ENCODE peak calls at places on chromosomes 11 and 22, in eight cellular contexts. O, H, S, F, B, L, V and W are unnamed samples.

GRCh38 chr11:77046060-77046501 is 11.9 kb downstream of the B3GNT6 start:
- DNase-seq in O (peak), H (peak), S (no peak), F (peak), B (peak), L (peak), V (no peak), W (no peak)

GRCh38 chr11:7639643-7640025 is 33.7 kb downstream of the CYB5R2 start:
- DNase-seq in O (peak), H (no peak), S (no peak), F (no peak), B (peak), L (no peak), V (no peak), W (no peak)

GRCh38 chr22:31272522-31273446 is 19.5 kb downstream of the PIK3IP1 start:
- DNase-seq in O (peak), H (peak), S (peak), F (peak), B (peak), L (peak), V (peak), W (no peak)

GRCh38 chr11:130160460-130161090 is 993 bp downstream of the ST14 start:
- DNase-seq in O (no peak), H (no peak), S (no peak), F (no peak), B (peak), L (no peak), V (no peak), W (no peak)

GRCh38 chr11:118928108-118928869 is 2.6 kb upstream of the BCL9L start:
- DNase-seq in O (peak), H (peak), S (peak), F (peak), B (peak), L (peak), V (peak), W (peak)

GRCh38 chr22:44931766-44932165 is 78.0 kb downstream of the PHF21B start:
- DNase-seq in O (no peak), H (no peak), S (no peak), F (no peak), B (no peak), L (no peak), V (no peak), W (no peak)

GRCh38 chr11:71171576-71171975 is 80.8 kb downstream of the SHANK2 start:
- DNase-seq in O (no peak), H (no peak), S (no peak), F (no peak), B (no peak), L (no peak), V (no peak), W (no peak)

GRCh38 chr11:44333271-44334218 is 23.6 kb upstream of the ALX4 start:
- DNase-seq in O (no peak), H (no peak), S (no peak), F (no peak), B (no peak), L (no peak), V (peak), W (no peak)

GRCh38 chr11:33588056-33588455 is 112.6 kb downstream of the C11orf91 start:
- DNase-seq in O (no peak), H (no peak), S (no peak), F (no peak), B (no peak), L (no peak), V (no peak), W (no peak)

GRCh38 chr11:49208006-49208721 is at the start of gene FOLH1:
- DNase-seq in O (no peak), H (peak), S (peak), F (no peak), B (peak), L (peak), V (no peak), W (peak)

GRCh38 chr11:46353706-46354105 is 6.4 kb downstream of the DGKZ start:
- DNase-seq in O (no peak), H (no peak), S (no peak), F (no peak), B (no peak), L (no peak), V (no peak), W (no peak)

GRCh38 chr11:1690167-1691026 is 6.6 kb upstream of the KRTAP5-6 start:
- DNase-seq in O (no peak), H (no peak), S (no peak), F (no peak), B (peak), L (no peak), V (no peak), W (peak)

GRCh38 chr22:38935023-38935422 is 22.4 kb upstream of the APOBEC3A start:
- DNase-seq in O (peak), H (no peak), S (peak), F (no peak), B (peak), L (no peak), V (no peak), W (no peak)

GRCh38 chr11:71456831-71457230 is 3.8 kb downstream of the NADSYN1 start:
- DNase-seq in O (no peak), H (no peak), S (no peak), F (no peak), B (no peak), L (no peak), V (no peak), W (no peak)

GRCh38 chr11:130050272-130050671 is 19.4 kb upstream of the APLP2 start:
- DNase-seq in O (no peak), H (no peak), S (no peak), F (no peak), B (no peak), L (no peak), V (no peak), W (no peak)

GRCh38 chr11:80584661-80585060 is 1143.8 kb upstream of the TENM4 start:
- DNase-seq in O (no peak), H (no peak), S (no peak), F (no peak), B (no peak), L (no peak), V (no peak), W (no peak)

GRCh38 chr22:44088976-44089570 is 65.0 kb downstream of the PARVB start:
- DNase-seq in O (peak), H (no peak), S (peak), F (no peak), B (no peak), L (peak), V (no peak), W (no peak)

DNA sequence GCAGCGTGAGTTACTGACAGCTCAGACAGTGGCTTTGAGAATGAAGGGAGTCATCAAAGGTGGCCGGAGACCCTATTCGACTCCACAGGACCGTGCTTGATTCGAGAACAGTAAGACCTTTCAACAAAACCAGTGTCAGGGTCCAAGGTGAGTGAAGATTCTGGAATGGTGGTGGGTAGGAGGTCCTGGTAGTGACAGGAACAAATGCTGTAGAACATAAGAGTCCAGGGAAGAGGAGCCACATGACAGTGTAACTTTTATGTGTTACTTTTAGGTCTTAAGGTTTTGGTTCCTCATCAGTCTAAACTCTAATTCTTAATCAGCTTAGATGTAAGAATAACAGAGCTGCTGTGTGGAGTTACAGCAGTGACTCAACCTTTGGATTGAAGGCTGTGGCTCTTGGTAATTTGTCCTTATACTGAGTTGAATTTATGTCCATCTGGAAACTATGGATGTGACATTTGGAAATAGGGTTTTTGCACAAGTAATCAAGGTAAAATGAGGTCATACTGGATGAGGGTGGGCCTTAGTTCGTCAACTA is 1.8 kb downstream of the TBC1D22A start:
- DNase-seq in O (no peak), H (no peak), S (no peak), F (no peak), B (no peak), L (no peak), V (no peak), W (no peak)
- H3K27ac ChIP-seq in O (peak), H (no peak), S (peak), F (no peak), B (no peak), L (no peak), V (peak), W (peak)

GRCh38 chr11:112279901-112280267 is 19.2 kb upstream of the PLET1 start:
- DNase-seq in O (peak), H (peak), S (peak), F (peak), B (peak), L (no peak), V (peak), W (no peak)
- H3K27ac ChIP-seq in O (no peak), H (no peak), S (no peak), F (no peak), B (no peak), L (no peak), V (no peak), W (no peak)

GRCh38 chr11:2942447-2942846 is 13.2 kb upstream of the PHLDA2 start:
- DNase-seq in O (no peak), H (no peak), S (no peak), F (no peak), B (no peak), L (no peak), V (no peak), W (no peak)

GRCh38 chr11:2940930-2941821 is 12.0 kb upstream of the PHLDA2 start:
- DNase-seq in O (peak), H (no peak), S (no peak), F (no peak), B (peak), L (no peak), V (no peak), W (no peak)

GRCh38 chr11:2942872-2943710 is 13.9 kb upstream of the PHLDA2 start:
- DNase-seq in O (no peak), H (no peak), S (no peak), F (no peak), B (no peak), L (no peak), V (no peak), W (no peak)

GRCh38 chr11:2943711-2944118 is 14.5 kb upstream of the PHLDA2 start:
- DNase-seq in O (peak), H (no peak), S (no peak), F (no peak), B (peak), L (no peak), V (no peak), W (no peak)

DNA sequence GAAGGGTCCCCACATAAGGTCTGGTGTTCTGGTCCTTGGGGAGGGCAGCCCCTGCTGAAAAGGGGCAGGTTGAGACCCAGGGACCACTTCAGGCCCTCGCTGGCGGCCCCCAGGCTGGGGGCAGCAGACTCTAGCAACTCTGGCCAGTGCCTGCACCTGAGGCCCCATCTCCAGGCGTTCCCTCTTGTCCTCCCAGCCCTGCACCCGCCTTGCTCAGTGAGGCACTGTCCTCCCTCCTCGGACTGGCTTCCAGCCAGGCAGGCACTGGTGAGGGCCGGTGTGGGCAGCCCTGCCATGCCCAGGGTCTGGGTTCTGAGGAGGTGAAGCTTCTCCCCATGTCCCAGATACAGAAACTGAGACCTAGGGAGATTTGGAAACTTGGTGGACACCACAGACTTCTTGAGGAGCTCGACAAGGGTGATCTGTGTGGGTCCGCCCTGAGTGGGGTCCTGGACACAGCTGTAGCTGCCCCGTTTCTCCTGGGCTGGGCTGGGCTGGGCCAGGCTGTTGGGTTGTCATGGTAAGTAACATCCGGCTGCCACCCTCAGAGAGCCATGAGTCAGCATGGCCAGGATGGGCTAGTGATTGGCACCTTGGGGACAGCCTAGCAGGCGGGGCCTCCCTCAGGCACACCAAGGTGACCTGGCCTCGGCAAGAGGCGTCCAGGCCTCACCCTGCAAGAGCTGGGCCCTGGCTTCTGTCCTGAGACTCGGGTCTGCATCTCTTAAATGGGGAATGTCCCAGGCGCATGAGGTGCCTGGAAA is 11.1 kb upstream of the PHLDA2 start:
- DNase-seq in O (peak), H (no peak), S (peak), F (peak), B (peak), L (peak), V (peak), W (peak)
- H3K27ac ChIP-seq in O (peak), H (no peak), S (peak), F (peak), B (peak), L (peak), V (peak), W (no peak)

GRCh38 chr11:6502382-6502781 is 5.3 kb downstream of the DNHD1 start:
- DNase-seq in O (no peak), H (no peak), S (no peak), F (no peak), B (no peak), L (no peak), V (no peak), W (no peak)

DNA sequence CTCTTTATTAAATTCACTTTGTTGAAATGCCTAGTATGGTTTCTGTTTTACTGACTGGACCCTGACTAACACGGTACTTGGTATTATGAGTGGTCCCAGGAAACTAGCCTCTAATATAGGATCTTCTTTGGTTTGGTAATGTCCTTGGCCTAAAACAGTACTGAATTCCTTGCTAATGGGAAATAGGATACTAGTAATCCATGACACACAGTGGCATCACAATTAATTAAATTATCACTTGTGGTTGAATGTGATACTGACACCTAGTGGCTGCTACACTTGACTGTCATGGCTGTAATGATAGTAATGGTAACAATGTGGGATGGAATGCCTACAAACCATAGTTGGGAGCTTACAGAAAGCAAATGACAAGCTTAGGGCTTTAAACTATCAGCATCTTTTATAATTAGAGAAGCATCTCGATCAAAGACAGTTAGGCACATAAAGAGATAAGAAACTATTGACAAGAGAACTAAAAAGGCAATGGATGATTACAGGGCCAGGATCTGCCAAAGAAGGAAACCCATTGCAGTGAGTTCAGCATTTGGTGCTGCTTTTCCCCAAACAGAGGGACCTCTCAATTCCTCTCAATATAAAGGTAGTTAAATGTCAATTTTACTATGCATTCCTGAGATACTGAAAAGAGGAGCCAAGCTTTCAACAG is 8.6 kb downstream of the DNHD1 start:
- DNase-seq in O (no peak), H (no peak), S (no peak), F (peak), B (no peak), L (peak), V (peak), W (no peak)
- H3K27ac ChIP-seq in O (no peak), H (no peak), S (no peak), F (no peak), B (no peak), L (no peak), V (no peak), W (no peak)

GRCh38 chr11:61972112-61972795 is 4.8 kb upstream of the FTH1 start:
- DNase-seq in O (no peak), H (no peak), S (no peak), F (no peak), B (no peak), L (peak), V (no peak), W (no peak)
- H3K27ac ChIP-seq in O (peak), H (peak), S (peak), F (no peak), B (peak), L (peak), V (peak), W (peak)

DNA sequence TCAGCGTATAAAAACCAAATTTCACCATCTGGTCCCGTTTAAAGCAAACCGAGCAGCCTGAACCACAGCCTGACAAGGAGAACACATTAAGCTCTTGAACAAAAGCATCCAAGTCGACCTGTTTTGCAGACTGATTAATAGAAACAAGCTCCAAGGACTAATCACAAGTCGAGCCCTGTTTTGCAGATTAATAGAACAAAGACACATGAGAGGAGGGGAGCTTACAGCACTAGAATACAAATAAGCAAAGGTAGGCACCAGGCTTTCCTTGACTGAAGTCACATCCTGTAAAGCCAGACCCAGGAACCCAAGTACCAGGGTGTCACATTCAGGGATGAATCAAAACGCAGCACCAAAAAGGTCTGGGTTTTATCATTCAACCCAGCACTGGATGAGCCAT is 104.8 kb downstream of the MPPED2 start:
- DNase-seq in O (no peak), H (no peak), S (no peak), F (no peak), B (no peak), L (no peak), V (no peak), W (no peak)
- H3K27ac ChIP-seq in O (no peak), H (no peak), S (peak), F (no peak), B (no peak), L (no peak), V (no peak), W (peak)

GRCh38 chr22:29617922-29618629 is 14.6 kb downstream of the NF2 start:
- DNase-seq in O (no peak), H (no peak), S (no peak), F (no peak), B (no peak), L (no peak), V (no peak), W (no peak)
- H3K27ac ChIP-seq in O (no peak), H (no peak), S (no peak), F (no peak), B (no peak), L (peak), V (no peak), W (no peak)

GRCh38 chr22:48096411-48096810 is 1334.0 kb downstream of the TBC1D22A start:
- DNase-seq in O (no peak), H (no peak), S (no peak), F (no peak), B (no peak), L (no peak), V (no peak), W (no peak)
- H3K27ac ChIP-seq in O (no peak), H (no peak), S (no peak), F (no peak), B (no peak), L (no peak), V (no peak), W (no peak)